ENCODE peak calls at places on chromosome 22, in five cellular contexts. O is transverse colon, T is pancreas, L is DND-41, K is GM12865. B is an unnamed sample.

GRCh38 chr22:17121235-17122195 is at the start of gene TMEM121B:
- DNase-seq in O (peak), T (peak), L (peak), K (no peak), B (no peak)

GRCh38 chr22:21447694-21448402 is 19.3 kb upstream of the TMEM191C start:
- DNase-seq in O (no peak), T (peak), L (no peak), K (no peak), B (no peak)

GRCh38 chr22:44669725-44670027 is 32.3 kb upstream of the PRR5 start:
- DNase-seq in O (no peak), T (no peak), L (no peak), K (no peak), B (no peak)

GRCh38 chr22:47075568-47075967 is 313.1 kb downstream of the TBC1D22A start:
- DNase-seq in O (no peak), T (no peak), L (no peak), K (no peak), B (no peak)

GRCh38 chr22:43481528-43482309 is 69.9 kb downstream of the MPPED1 start:
- DNase-seq in O (no peak), T (no peak), L (peak), K (peak), B (peak)

GRCh38 chr22:24165673-24166072 is 15.6 kb upstream of the SUSD2 start:
- DNase-seq in O (no peak), T (no peak), L (no peak), K (no peak), B (no peak)

GRCh38 chr22:45818130-45819085 is 146.8 kb downstream of the ATXN10 start:
- DNase-seq in O (no peak), T (peak), L (no peak), K (no peak), B (no peak)

GRCh38 chr22:27032121-27032761 is 374.9 kb downstream of the MIAT start:
- DNase-seq in O (no peak), T (peak), L (no peak), K (no peak), B (no peak)

GRCh38 chr22:26550498-26551033 is 38.3 kb upstream of the TFIP11 start:
- DNase-seq in O (no peak), T (peak), L (no peak), K (no peak), B (no peak)

GRCh38 chr22:25360411-25360810 is 141.0 kb downstream of the CRYBB2 start:
- DNase-seq in O (no peak), T (no peak), L (no peak), K (no peak), B (no peak)

GRCh38 chr22:27880778-27881394 is 38.2 kb downstream of the PITPNB start:
- DNase-seq in O (no peak), T (peak), L (peak), K (peak), B (peak)

GRCh38 chr22:18975434-18976196 is 39.5 kb upstream of the PRODH start:
- DNase-seq in O (no peak), T (peak), L (no peak), K (no peak), B (no peak)

GRCh38 chr22:44542561-44543222 is 44.7 kb upstream of the RTL6 start:
- DNase-seq in O (no peak), T (no peak), L (peak), K (no peak), B (no peak)

GRCh38 chr22:17807571-17808410 is 33.5 kb upstream of the BID start:
- DNase-seq in O (no peak), T (no peak), L (no peak), K (no peak), B (no peak)

GRCh38 chr22:44583854-44584253 is 85.8 kb upstream of the RTL6 start:
- DNase-seq in O (no peak), T (no peak), L (no peak), K (no peak), B (no peak)

GRCh38 chr22:25763239-25763777 is 21.3 kb downstream of the MYO18B start:
- DNase-seq in O (no peak), T (no peak), L (no peak), K (no peak), B (no peak)

GRCh38 chr22:45604239-45604711 is 67.4 kb upstream of the ATXN10 start:
- DNase-seq in O (no peak), T (no peak), L (no peak), K (no peak), B (no peak)

GRCh38 chr22:44753189-44754042 is 1.0 kb downstream of the ARHGAP8 start:
- DNase-seq in O (no peak), T (no peak), L (no peak), K (no peak), B (no peak)

GRCh38 chr22:44449061-44449682 is 48.9 kb downstream of the RTL6 start:
- DNase-seq in O (no peak), T (no peak), L (no peak), K (peak), B (no peak)

GRCh38 chr22:24834845-24835570 is 29.0 kb downstream of the SGSM1 start:
- DNase-seq in O (no peak), T (peak), L (no peak), K (peak), B (no peak)

GRCh38 chr22:20783844-20784723 is 10.2 kb downstream of the SERPIND1 start:
- DNase-seq in O (peak), T (peak), L (peak), K (peak), B (peak)

GRCh38 chr22:47165998-47166397 is 403.5 kb downstream of the TBC1D22A start:
- DNase-seq in O (no peak), T (peak), L (no peak), K (no peak), B (no peak)

GRCh38 chr22:43378011-43378704 is 33.7 kb upstream of the MPPED1 start:
- DNase-seq in O (peak), T (peak), L (no peak), K (peak), B (no peak)

GRCh38 chr22:48720662-48721393 is 1106.8 kb downstream of the BRD1 start:
- DNase-seq in O (no peak), T (no peak), L (no peak), K (no peak), B (no peak)

GRCh38 chr22:43013355-43014061 is 1.4 kb downstream of the PACSIN2 start:
- DNase-seq in O (no peak), T (peak), L (no peak), K (no peak), B (no peak)

GRCh38 chr22:43750751-43751150 is 61.4 kb downstream of the EFCAB6 start:
- DNase-seq in O (no peak), T (no peak), L (no peak), K (peak), B (no peak)

GRCh38 chr22:19622061-19622441 is 92.3 kb upstream of the SEPTIN5 start:
- DNase-seq in O (no peak), T (no peak), L (no peak), K (peak), B (no peak)

GRCh38 chr22:46043816-46044717 is 67.1 kb upstream of the WNT7B start:
- DNase-seq in O (peak), T (no peak), L (peak), K (no peak), B (peak)

GRCh38 chr22:45207981-45208664 is 32.6 kb downstream of the KIAA0930 start:
- DNase-seq in O (no peak), T (peak), L (no peak), K (no peak), B (no peak)

GRCh38 chr22:47569389-47570299 is 807.2 kb downstream of the TBC1D22A start:
- DNase-seq in O (no peak), T (no peak), L (no peak), K (no peak), B (no peak)

GRCh38 chr22:29073618-29074275 is 912 bp downstream of the KREMEN1 start:
- DNase-seq in O (peak), T (peak), L (peak), K (no peak), B (no peak)

GRCh38 chr22:46436595-46437163 is 100.7 kb downstream of the CELSR1 start:
- DNase-seq in O (no peak), T (no peak), L (no peak), K (no peak), B (no peak)

GRCh38 chr22:26660961-26661578 is 3.7 kb downstream of the MIAT start:
- DNase-seq in O (no peak), T (no peak), L (no peak), K (no peak), B (no peak)

GRCh38 chr22:26589845-26590524 is at the start of gene TPST2:
- DNase-seq in O (peak), T (peak), L (peak), K (peak), B (peak)

GRCh38 chr22:39449708-39450107 is 7.1 kb upstream of the MGAT3 start:
- DNase-seq in O (no peak), T (no peak), L (no peak), K (peak), B (no peak)
- H3K4me3 ChIP-seq in O (no peak), T (no peak), L (no peak), K (peak), B (no peak)

GRCh38 chr22:22955866-22956535 is 68.4 kb downstream of the IGLL5 start:
- DNase-seq in O (peak), T (peak), L (peak), K (peak), B (peak)
- H3K4me3 ChIP-seq in O (no peak), T (no peak), L (no peak), K (no peak), B (no peak)

GRCh38 chr22:30365891-30366290 is 9.1 kb downstream of the CCDC157 start:
- DNase-seq in O (no peak), T (no peak), L (no peak), K (no peak), B (no peak)

GRCh38 chr22:30368420-30368819 is 11.6 kb downstream of the CCDC157 start:
- DNase-seq in O (no peak), T (no peak), L (no peak), K (no peak), B (no peak)

GRCh38 chr22:30357650-30358215 is 926 bp downstream of the CCDC157 start:
- DNase-seq in O (no peak), T (no peak), L (no peak), K (no peak), B (no peak)

GRCh38 chr22:30361916-30362631 is 5.3 kb downstream of the CCDC157 start:
- DNase-seq in O (no peak), T (no peak), L (no peak), K (no peak), B (no peak)

DNA sequence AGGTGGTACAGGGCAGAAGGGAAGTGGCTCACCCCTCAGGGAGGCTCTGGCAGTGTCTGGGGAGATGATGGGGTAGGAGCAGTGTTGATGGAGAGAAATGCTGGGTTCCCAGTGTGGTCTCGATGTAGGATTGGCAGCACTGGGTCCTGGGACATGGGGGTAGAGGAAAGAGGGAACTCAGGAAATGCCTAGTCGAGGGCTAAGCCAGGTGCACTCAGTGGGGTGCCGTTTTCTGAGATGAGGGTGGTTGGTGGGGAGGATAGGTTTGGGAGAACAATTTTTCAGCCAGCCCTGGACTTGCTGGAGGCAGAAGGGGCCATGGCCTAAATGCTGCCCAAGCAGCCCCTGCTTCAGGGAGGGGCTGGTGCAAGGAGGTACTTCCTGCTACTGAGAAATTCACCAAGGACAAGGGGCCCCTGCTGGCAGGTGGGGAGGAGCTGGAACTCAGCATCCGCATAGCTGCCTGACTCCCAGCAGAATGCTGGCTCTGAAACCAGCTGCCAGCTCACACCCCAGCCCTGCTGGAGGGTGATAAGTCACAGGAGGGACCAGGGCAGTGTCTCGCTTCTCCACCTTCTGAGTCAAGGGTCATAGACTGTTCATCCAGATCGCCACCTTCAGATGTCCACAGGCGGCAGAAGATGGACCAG is 6.0 kb downstream of the CCDC157 start:
- DNase-seq in O (no peak), T (no peak), L (no peak), K (no peak), B (no peak)
- H3K4me3 ChIP-seq in O (no peak), T (no peak), L (no peak), K (no peak), B (no peak)

DNA sequence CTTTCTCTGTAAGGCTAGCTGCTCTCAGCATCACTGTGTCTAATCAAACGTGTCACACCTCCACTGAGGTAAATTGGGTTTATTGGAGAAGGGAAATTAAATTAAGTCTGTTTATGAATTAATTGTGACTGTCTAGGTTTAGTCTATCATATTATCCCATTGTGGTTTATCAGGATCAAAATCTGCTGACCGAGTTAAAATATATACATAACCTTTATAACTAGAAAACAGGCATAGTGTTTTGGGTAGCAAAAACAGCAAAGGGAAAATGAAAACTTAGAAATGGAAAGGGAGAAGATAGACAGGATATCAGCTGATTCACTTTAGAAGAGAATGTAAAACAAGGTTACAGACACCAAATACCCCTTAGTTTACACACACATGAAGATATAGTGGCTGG is 241.4 kb upstream of the LARGE1 start:
- DNase-seq in O (no peak), T (no peak), L (no peak), K (no peak), B (no peak)
- H3K4me3 ChIP-seq in O (no peak), T (no peak), L (no peak), K (no peak), B (no peak)

DNA sequence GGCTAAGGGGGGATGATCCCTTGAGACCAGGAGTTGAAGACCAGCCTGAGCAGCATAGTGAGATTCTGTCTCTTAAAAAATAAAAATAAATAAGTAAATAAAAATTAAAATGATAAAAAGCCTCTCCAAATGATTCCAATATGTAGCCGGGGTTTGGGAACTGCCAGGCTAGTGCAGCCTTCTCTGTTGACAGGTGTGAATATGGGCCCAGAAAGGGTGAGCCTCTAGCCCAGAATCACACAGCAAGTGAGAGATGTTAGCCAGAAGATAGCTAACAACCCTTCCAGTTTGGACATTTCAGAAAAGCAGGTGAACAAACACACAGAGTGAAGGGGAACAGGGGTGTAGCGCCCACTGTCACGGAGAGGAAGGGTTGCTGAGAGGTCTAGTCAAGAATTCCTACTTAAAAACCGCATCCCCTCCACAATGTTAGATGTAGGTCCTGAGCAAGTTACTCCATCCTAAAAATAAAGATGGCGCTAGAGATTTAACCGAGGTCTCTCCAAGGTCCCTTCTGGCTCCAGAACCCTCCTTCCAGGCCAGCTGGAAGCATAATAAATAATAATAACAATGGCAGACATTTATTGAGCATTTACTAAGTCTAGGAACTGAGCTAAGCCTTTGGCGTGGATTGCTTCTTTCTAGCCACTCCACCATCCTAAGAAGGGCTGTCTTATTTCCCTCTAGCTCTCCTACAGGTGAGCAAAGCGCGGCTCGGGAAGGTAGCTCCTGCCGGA is 51.6 kb downstream of the CYTH4 start:
- DNase-seq in O (no peak), T (no peak), L (no peak), K (no peak), B (no peak)
- H3K4me3 ChIP-seq in O (no peak), T (no peak), L (no peak), K (no peak), B (no peak)

DNA sequence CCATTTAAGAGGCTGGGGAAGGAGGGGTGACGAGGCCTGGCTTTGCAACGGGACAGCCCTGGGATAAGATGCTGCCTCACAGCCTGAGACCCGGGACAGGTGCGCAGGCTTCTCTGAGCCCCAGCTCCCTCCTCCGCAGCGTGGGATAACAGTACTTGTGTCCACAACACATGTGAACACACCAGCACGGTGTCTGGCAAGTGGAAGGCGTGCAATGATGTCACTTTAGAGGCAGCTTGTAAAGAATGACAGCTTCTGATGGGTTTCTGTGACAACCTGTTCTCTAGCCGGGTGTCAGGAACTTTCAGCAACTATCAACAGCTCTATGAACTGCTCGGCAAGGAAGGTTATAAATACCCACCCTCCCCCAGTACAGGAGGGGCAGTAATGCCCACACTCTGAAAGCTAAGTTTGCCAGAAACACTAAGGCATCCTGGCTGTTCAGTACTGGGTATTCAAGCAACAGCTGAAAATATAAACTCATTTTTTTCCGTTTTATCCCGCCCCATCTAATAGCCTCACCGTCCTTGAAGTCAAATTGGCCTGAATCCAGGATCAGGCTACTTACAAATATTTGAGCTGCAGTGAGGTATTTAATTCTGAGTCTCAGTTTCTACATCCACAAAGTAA is 59.7 kb downstream of the MYH9 start:
- DNase-seq in O (no peak), T (peak), L (no peak), K (no peak), B (peak)
- H3K4me3 ChIP-seq in O (no peak), T (no peak), L (no peak), K (no peak), B (no peak)

DNA sequence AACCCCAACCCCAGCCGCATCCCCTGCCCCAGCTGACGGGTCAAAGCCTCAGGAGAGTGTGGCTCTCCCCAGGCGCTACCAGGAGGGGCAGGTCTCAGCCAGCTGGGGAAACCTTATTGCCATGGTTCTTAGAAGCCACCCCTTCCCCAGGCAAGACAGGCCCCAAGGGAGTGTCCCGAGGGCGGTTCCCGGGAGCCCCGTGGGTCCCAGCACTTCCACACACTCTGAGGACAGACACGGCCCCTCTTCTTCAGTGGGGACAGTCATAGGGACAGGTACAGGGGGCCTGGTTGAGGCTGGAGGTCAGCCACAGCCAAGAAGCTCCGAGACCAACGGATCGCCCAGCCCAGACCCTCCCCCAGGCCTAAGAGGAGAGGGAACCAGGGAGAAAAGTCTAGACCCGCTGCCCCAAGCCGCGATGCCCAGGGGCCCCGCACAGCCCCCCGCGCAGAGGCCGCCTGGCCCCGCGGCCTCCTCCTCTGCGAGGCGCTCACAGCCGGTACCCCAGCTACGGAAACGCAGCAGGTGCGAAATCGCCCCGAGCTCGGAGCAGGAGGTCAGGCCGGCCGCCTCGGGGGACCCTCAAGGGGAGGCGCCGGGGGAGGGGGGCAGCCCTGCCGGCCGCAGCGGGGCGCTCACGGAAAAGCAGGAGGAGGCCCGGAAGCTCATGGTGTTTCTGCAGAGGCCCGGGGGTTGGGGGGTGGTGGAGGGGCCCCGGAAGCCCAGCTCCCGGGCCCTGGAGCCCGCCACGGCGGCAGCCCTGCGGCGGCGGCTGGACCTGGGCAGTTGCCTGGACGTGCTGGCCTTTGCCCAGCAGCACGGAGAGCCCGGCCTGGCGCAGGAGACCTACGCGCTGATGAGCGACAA is 2.6 kb downstream of the KLHDC7B start:
- DNase-seq in O (peak), T (peak), L (peak), K (no peak), B (peak)
- H3K4me3 ChIP-seq in O (peak), T (no peak), L (no peak), K (no peak), B (peak)

GRCh38 chr22:41940853-41941765 is 5.8 kb downstream of the CENPM start:
- DNase-seq in O (peak), T (peak), L (peak), K (peak), B (peak)
- H3K4me3 ChIP-seq in O (no peak), T (no peak), L (no peak), K (peak), B (peak)

GRCh38 chr22:50199836-50200332 is 927 bp upstream of the SELENOO start:
- DNase-seq in O (no peak), T (no peak), L (peak), K (no peak), B (no peak)
- H3K4me3 ChIP-seq in O (peak), T (peak), L (peak), K (peak), B (no peak)

GRCh38 chr22:36377022-36377631 is 10.6 kb downstream of the MYH9 start:
- DNase-seq in O (no peak), T (no peak), L (peak), K (peak), B (peak)
- H3K4me3 ChIP-seq in O (no peak), T (no peak), L (no peak), K (peak), B (peak)